ENCODE peak calls at places on chromosome 20, in ten cellular contexts. One of them, this sample, is unnamed.

GRCh38 chr20:20505554-20505953 is 137.7 kb downstream of the INSM1 start:
- DNase-seq in A549: no peak
- DNase-seq in GM12891: no peak
- DNase-seq in stomach: no peak
- DNase-seq in heart left ventricle: no peak
- DNase-seq in ovary: no peak
- DNase-seq in endothelial cell of umbilical vein: no peak
- DNase-seq in lower leg skin: no peak
- DNase-seq in transverse colon: no peak
- DNase-seq in suprapubic skin: no peak
- DNase-seq in this sample: no peak

GRCh38 chr20:43923917-43924316 is 9.3 kb downstream of the TOX2 start:
- DNase-seq in transverse colon: no peak
- DNase-seq in stomach: no peak
- DNase-seq in A549: no peak
- DNase-seq in heart left ventricle: no peak
- DNase-seq in ovary: no peak
- DNase-seq in GM12891: no peak
- DNase-seq in endothelial cell of umbilical vein: no peak
- DNase-seq in suprapubic skin: no peak
- DNase-seq in lower leg skin: no peak
- DNase-seq in this sample: no peak

GRCh38 chr20:22796465-22797077 is 212.2 kb upstream of the FOXA2 start:
- DNase-seq in transverse colon: no peak
- DNase-seq in A549: no peak
- DNase-seq in stomach: no peak
- DNase-seq in suprapubic skin: no peak
- DNase-seq in ovary: no peak
- DNase-seq in endothelial cell of umbilical vein: no peak
- DNase-seq in heart left ventricle: no peak
- DNase-seq in GM12891: no peak
- DNase-seq in lower leg skin: no peak
- DNase-seq in this sample: no peak

GRCh38 chr20:51906694-51907093 is 104.4 kb upstream of the SALL4 start:
- DNase-seq in lower leg skin: no peak
- DNase-seq in endothelial cell of umbilical vein: peak
- DNase-seq in stomach: no peak
- DNase-seq in A549: no peak
- DNase-seq in transverse colon: no peak
- DNase-seq in heart left ventricle: no peak
- DNase-seq in suprapubic skin: no peak
- DNase-seq in ovary: no peak
- DNase-seq in GM12891: no peak
- DNase-seq in this sample: no peak

GRCh38 chr20:7379621-7380220 is 560.5 kb downstream of the HAO1 start:
- DNase-seq in lower leg skin: no peak
- DNase-seq in stomach: no peak
- DNase-seq in A549: no peak
- DNase-seq in ovary: no peak
- DNase-seq in GM12891: no peak
- DNase-seq in suprapubic skin: no peak
- DNase-seq in endothelial cell of umbilical vein: no peak
- DNase-seq in heart left ventricle: no peak
- DNase-seq in transverse colon: no peak
- DNase-seq in this sample: no peak

GRCh38 chr20:9660236-9660868 is 146.0 kb downstream of the LAMP5 start:
- DNase-seq in ovary: no peak
- DNase-seq in GM12891: no peak
- DNase-seq in stomach: no peak
- DNase-seq in suprapubic skin: no peak
- DNase-seq in heart left ventricle: no peak
- DNase-seq in A549: no peak
- DNase-seq in transverse colon: no peak
- DNase-seq in endothelial cell of umbilical vein: peak
- DNase-seq in lower leg skin: no peak
- DNase-seq in this sample: no peak

GRCh38 chr20:408843-409696 is 971 bp downstream of the RBCK1 start:
- DNase-seq in heart left ventricle: no peak
- DNase-seq in GM12891: no peak
- DNase-seq in transverse colon: no peak
- DNase-seq in lower leg skin: no peak
- DNase-seq in suprapubic skin: no peak
- DNase-seq in endothelial cell of umbilical vein: peak
- DNase-seq in ovary: no peak
- DNase-seq in A549: no peak
- DNase-seq in stomach: no peak
- DNase-seq in this sample: no peak

GRCh38 chr20:36386236-36386635 is 80.1 kb downstream of the DLGAP4 start:
- DNase-seq in lower leg skin: no peak
- DNase-seq in transverse colon: no peak
- DNase-seq in suprapubic skin: no peak
- DNase-seq in ovary: no peak
- DNase-seq in stomach: no peak
- DNase-seq in endothelial cell of umbilical vein: no peak
- DNase-seq in heart left ventricle: no peak
- DNase-seq in GM12891: no peak
- DNase-seq in A549: no peak
- DNase-seq in this sample: no peak

GRCh38 chr20:56956536-56956935 is 309.9 kb downstream of the BMP7 start:
- DNase-seq in stomach: no peak
- DNase-seq in A549: no peak
- DNase-seq in ovary: no peak
- DNase-seq in suprapubic skin: no peak
- DNase-seq in endothelial cell of umbilical vein: no peak
- DNase-seq in heart left ventricle: no peak
- DNase-seq in GM12891: no peak
- DNase-seq in transverse colon: no peak
- DNase-seq in lower leg skin: no peak
- DNase-seq in this sample: no peak

GRCh38 chr20:23298155-23298554 is 52.4 kb upstream of the NXT1 start:
- DNase-seq in ovary: no peak
- DNase-seq in GM12891: no peak
- DNase-seq in lower leg skin: no peak
- DNase-seq in A549: no peak
- DNase-seq in suprapubic skin: no peak
- DNase-seq in heart left ventricle: no peak
- DNase-seq in endothelial cell of umbilical vein: no peak
- DNase-seq in transverse colon: no peak
- DNase-seq in stomach: no peak
- DNase-seq in this sample: no peak

GRCh38 chr20:16020971-16021370 is 552.3 kb downstream of the KIF16B start:
- DNase-seq in GM12891: no peak
- DNase-seq in heart left ventricle: no peak
- DNase-seq in lower leg skin: no peak
- DNase-seq in ovary: no peak
- DNase-seq in transverse colon: no peak
- DNase-seq in A549: peak
- DNase-seq in suprapubic skin: no peak
- DNase-seq in endothelial cell of umbilical vein: no peak
- DNase-seq in stomach: no peak
- DNase-seq in this sample: no peak

GRCh38 chr20:60008130-60008808 is 50.0 kb downstream of the CDH26 start:
- DNase-seq in GM12891: no peak
- DNase-seq in ovary: no peak
- DNase-seq in lower leg skin: no peak
- DNase-seq in A549: no peak
- DNase-seq in heart left ventricle: no peak
- DNase-seq in stomach: no peak
- DNase-seq in transverse colon: no peak
- DNase-seq in suprapubic skin: no peak
- DNase-seq in endothelial cell of umbilical vein: no peak
- DNase-seq in this sample: no peak

GRCh38 chr20:33013701-33014326 is 6.3 kb downstream of the BPIFB2 start:
- DNase-seq in endothelial cell of umbilical vein: no peak
- DNase-seq in transverse colon: no peak
- DNase-seq in A549: no peak
- DNase-seq in lower leg skin: no peak
- DNase-seq in ovary: no peak
- DNase-seq in stomach: no peak
- DNase-seq in heart left ventricle: no peak
- DNase-seq in GM12891: no peak
- DNase-seq in suprapubic skin: no peak
- DNase-seq in this sample: no peak
- TF ChIP-seq POLR2A in endothelial cell of umbilical vein: no peak
- TF ChIP-seq POLR2A in transverse colon: no peak
- TF ChIP-seq POLR2A in A549: no peak
- TF ChIP-seq POLR2A in lower leg skin: no peak
- TF ChIP-seq POLR2A in ovary: no peak
- TF ChIP-seq POLR2A in stomach: no peak
- TF ChIP-seq POLR2A in heart left ventricle: no peak
- TF ChIP-seq POLR2A in GM12891: no peak
- TF ChIP-seq POLR2A in suprapubic skin: no peak
- TF ChIP-seq POLR2A in this sample: no peak

DNA sequence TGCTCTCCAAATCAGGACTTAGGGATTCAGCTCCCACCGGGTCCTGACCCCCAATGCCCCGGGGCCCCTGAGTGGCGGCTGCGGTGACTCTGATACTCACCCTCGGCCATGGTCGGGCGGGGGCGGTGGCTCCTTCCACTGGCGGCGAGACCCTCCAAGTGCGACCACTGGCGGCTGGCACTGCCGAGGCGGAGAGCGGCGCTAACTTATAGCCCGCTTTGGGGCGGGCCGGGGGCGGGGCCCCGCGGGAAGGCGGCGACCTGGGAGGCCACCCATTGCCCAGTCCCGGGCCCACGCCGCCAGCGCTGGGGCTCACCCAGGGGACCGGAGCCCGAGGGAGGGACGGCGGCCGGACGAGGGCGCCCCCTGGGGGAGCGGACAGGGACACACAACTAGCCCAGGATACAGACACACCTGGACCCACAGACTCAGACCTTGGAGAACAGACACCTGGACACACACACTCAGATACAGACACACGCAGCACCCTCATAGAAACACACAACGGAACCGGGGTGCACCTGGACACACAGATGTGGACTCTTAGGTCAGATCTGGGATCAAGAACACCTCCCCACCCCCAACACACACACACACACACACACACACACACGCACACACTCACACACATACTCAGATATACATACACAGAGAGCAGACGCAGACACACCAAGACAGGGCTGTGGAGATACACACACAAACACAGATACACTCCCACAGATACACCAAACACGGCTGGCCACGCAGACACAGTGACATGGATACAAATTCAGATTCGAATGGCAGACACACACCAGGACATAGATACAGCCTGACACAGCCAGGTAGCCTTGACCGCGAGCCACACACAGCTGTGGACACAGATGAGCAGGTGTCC is at the start of gene TGM2:
- DNase-seq in transverse colon: peak
- DNase-seq in ovary: peak
- DNase-seq in endothelial cell of umbilical vein: peak
- DNase-seq in heart left ventricle: peak
- DNase-seq in A549: peak
- DNase-seq in suprapubic skin: no peak
- DNase-seq in stomach: peak
- DNase-seq in GM12891: peak
- DNase-seq in lower leg skin: no peak
- DNase-seq in this sample: peak
- TF ChIP-seq POLR2A in transverse colon: no peak
- TF ChIP-seq POLR2A in ovary: no peak
- TF ChIP-seq POLR2A in endothelial cell of umbilical vein: peak
- TF ChIP-seq POLR2A in heart left ventricle: peak
- TF ChIP-seq POLR2A in A549: peak
- TF ChIP-seq POLR2A in suprapubic skin: no peak
- TF ChIP-seq POLR2A in stomach: no peak
- TF ChIP-seq POLR2A in GM12891: no peak
- TF ChIP-seq POLR2A in lower leg skin: no peak
- TF ChIP-seq POLR2A in this sample: peak

GRCh38 chr20:31536575-31536974 is 22.3 kb downstream of the HM13 start:
- DNase-seq in ovary: no peak
- DNase-seq in endothelial cell of umbilical vein: no peak
- DNase-seq in GM12891: no peak
- DNase-seq in lower leg skin: no peak
- DNase-seq in transverse colon: no peak
- DNase-seq in heart left ventricle: no peak
- DNase-seq in suprapubic skin: no peak
- DNase-seq in stomach: no peak
- DNase-seq in A549: no peak
- DNase-seq in this sample: no peak
- TF ChIP-seq POLR2A in ovary: no peak
- TF ChIP-seq POLR2A in endothelial cell of umbilical vein: no peak
- TF ChIP-seq POLR2A in GM12891: no peak
- TF ChIP-seq POLR2A in lower leg skin: no peak
- TF ChIP-seq POLR2A in transverse colon: no peak
- TF ChIP-seq POLR2A in heart left ventricle: no peak
- TF ChIP-seq POLR2A in suprapubic skin: no peak
- TF ChIP-seq POLR2A in stomach: no peak
- TF ChIP-seq POLR2A in A549: no peak
- TF ChIP-seq POLR2A in this sample: no peak

GRCh38 chr20:5509803-5510202 is 193.0 kb upstream of the PROKR2 start:
- DNase-seq in endothelial cell of umbilical vein: no peak
- DNase-seq in GM12891: no peak
- DNase-seq in ovary: no peak
- DNase-seq in stomach: no peak
- DNase-seq in transverse colon: no peak
- DNase-seq in lower leg skin: no peak
- DNase-seq in heart left ventricle: no peak
- DNase-seq in suprapubic skin: no peak
- DNase-seq in A549: no peak
- DNase-seq in this sample: no peak

GRCh38 chr20:5511082-5511481 is 194.3 kb upstream of the PROKR2 start:
- DNase-seq in A549: no peak
- DNase-seq in heart left ventricle: no peak
- DNase-seq in endothelial cell of umbilical vein: no peak
- DNase-seq in ovary: no peak
- DNase-seq in transverse colon: no peak
- DNase-seq in suprapubic skin: no peak
- DNase-seq in lower leg skin: no peak
- DNase-seq in GM12891: no peak
- DNase-seq in stomach: no peak
- DNase-seq in this sample: no peak

GRCh38 chr20:5511505-5511904 is 194.8 kb upstream of the PROKR2 start:
- DNase-seq in GM12891: no peak
- DNase-seq in transverse colon: no peak
- DNase-seq in stomach: no peak
- DNase-seq in suprapubic skin: no peak
- DNase-seq in endothelial cell of umbilical vein: no peak
- DNase-seq in A549: no peak
- DNase-seq in heart left ventricle: no peak
- DNase-seq in ovary: no peak
- DNase-seq in lower leg skin: no peak
- DNase-seq in this sample: no peak

GRCh38 chr20:5510446-5510845 is 193.7 kb upstream of the PROKR2 start:
- DNase-seq in transverse colon: no peak
- DNase-seq in GM12891: no peak
- DNase-seq in stomach: no peak
- DNase-seq in lower leg skin: no peak
- DNase-seq in suprapubic skin: no peak
- DNase-seq in heart left ventricle: no peak
- DNase-seq in endothelial cell of umbilical vein: no peak
- DNase-seq in ovary: no peak
- DNase-seq in A549: no peak
- DNase-seq in this sample: no peak

DNA sequence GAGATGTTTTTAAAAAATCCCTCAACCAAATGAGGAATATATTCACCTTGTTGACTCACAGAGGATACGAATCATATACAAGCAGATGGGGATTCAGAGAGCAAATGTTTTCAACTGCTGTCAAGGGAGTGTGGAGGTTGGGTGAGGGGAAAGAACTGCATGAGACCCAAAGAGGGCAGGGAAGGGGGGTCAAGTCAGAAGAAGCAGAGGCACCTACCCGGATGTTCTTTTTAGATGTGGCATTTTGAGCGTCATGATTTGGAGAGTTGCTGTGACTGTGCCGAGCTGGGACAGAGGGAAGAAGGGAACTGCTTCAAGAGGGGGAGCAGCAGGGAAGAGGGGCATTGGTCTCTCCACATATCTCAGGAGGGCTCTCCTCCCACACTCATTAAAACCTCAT is 191.3 kb upstream of the PROKR2 start:
- DNase-seq in endothelial cell of umbilical vein: no peak
- DNase-seq in transverse colon: no peak
- DNase-seq in stomach: no peak
- DNase-seq in lower leg skin: no peak
- DNase-seq in GM12891: no peak
- DNase-seq in A549: no peak
- DNase-seq in ovary: no peak
- DNase-seq in heart left ventricle: no peak
- DNase-seq in suprapubic skin: peak
- DNase-seq in this sample: no peak
- TF ChIP-seq POLR2A in endothelial cell of umbilical vein: no peak
- TF ChIP-seq POLR2A in transverse colon: no peak
- TF ChIP-seq POLR2A in stomach: no peak
- TF ChIP-seq POLR2A in lower leg skin: no peak
- TF ChIP-seq POLR2A in GM12891: no peak
- TF ChIP-seq POLR2A in A549: no peak
- TF ChIP-seq POLR2A in ovary: no peak
- TF ChIP-seq POLR2A in heart left ventricle: no peak
- TF ChIP-seq POLR2A in suprapubic skin: no peak
- TF ChIP-seq POLR2A in this sample: no peak

This sample was measured in H54.